ENCODE peak calls at places on chromosomes 5 and 9, in four cellular contexts. Y is transverse colon, P is BE2C, M is hepatocyte. T is an unnamed sample.

GRCh38 chr9:15231788-15232635 is 75.0 kb downstream of the TTC39B start:
- DNase-seq in Y (no peak), P (peak; percentile 39), M (peak; percentile 17), T (no peak)

GRCh38 chr5:157352756-157353340 is 86.9 kb downstream of the CYFIP2 start:
- DNase-seq in Y (no peak), P (no peak), M (no peak), T (no peak)

GRCh38 chr5:110844251-110844650 is 105.4 kb downstream of the SLC25A46 start:
- DNase-seq in Y (no peak), P (no peak), M (no peak), T (no peak)

GRCh38 chr9:131951905-131952304 is 127.8 kb downstream of the MED27 start:
- DNase-seq in Y (no peak), P (peak; percentile 27), M (no peak), T (no peak)

GRCh38 chr5:146753618-146754123 is 124.9 kb downstream of the PPP2R2B start:
- DNase-seq in Y (no peak), P (no peak), M (no peak), T (no peak)

GRCh38 chr5:51383494-51384081 is 340 bp downstream of the ISL1 start:
- DNase-seq in Y (no peak), P (peak; percentile 24), M (no peak), T (no peak)

GRCh38 chr5:154273028-154273617 is 82.6 kb downstream of the GALNT10 start:
- DNase-seq in Y (peak; percentile 52), P (no peak), M (peak; percentile 32), T (no peak)

GRCh38 chr9:108468364-108468763 is 387.4 kb downstream of the ACTL7B start:
- DNase-seq in Y (peak; percentile 38), P (peak; percentile 74), M (no peak), T (no peak)

GRCh38 chr9:14183001-14183400 is 130.9 kb downstream of the NFIB start:
- DNase-seq in Y (no peak), P (no peak), M (no peak), T (no peak)

GRCh38 chr9:126376311-126376902 is 49.8 kb downstream of the MVB12B start:
- DNase-seq in Y (peak; percentile 74), P (no peak), M (peak; percentile 70), T (no peak)

GRCh38 chr5:33793836-33794549 is 97.8 kb downstream of the ADAMTS12 start:
- DNase-seq in Y (no peak), P (no peak), M (no peak), T (no peak)

GRCh38 chr5:32503261-32503660 is 58.7 kb upstream of the ZFR start:
- DNase-seq in Y (no peak), P (no peak), M (no peak), T (no peak)

GRCh38 chr5:65967288-65968066 is 41.1 kb downstream of the ERBIN start:
- DNase-seq in Y (no peak), P (no peak), M (no peak), T (no peak)
- H3K4me1 ChIP-seq in Y (no peaks in the 10 kb centered on the region), P (no peaks in the 10 kb centered on the region), M (peaks cover 4% of the 10 kb centered on the region), T (peaks cover 79% of the 10 kb centered on the region)

GRCh38 chr9:129467739-129468666 is 152.9 kb downstream of the C9orf50 start:
- DNase-seq in Y (no peak), P (no peak), M (no peak), T (no peak)

GRCh38 chr9:129469988-129470316 is 150.9 kb downstream of the C9orf50 start:
- DNase-seq in Y (no peak), P (no peak), M (no peak), T (no peak)

GRCh38 chr9:129471201-129472019 is 149.5 kb downstream of the C9orf50 start:
- DNase-seq in Y (no peak), P (no peak), M (no peak), T (no peak)

GRCh38 chr9:129467004-129467588 is 153.8 kb downstream of the C9orf50 start:
- DNase-seq in Y (no peak), P (no peak), M (no peak), T (no peak)

DNA sequence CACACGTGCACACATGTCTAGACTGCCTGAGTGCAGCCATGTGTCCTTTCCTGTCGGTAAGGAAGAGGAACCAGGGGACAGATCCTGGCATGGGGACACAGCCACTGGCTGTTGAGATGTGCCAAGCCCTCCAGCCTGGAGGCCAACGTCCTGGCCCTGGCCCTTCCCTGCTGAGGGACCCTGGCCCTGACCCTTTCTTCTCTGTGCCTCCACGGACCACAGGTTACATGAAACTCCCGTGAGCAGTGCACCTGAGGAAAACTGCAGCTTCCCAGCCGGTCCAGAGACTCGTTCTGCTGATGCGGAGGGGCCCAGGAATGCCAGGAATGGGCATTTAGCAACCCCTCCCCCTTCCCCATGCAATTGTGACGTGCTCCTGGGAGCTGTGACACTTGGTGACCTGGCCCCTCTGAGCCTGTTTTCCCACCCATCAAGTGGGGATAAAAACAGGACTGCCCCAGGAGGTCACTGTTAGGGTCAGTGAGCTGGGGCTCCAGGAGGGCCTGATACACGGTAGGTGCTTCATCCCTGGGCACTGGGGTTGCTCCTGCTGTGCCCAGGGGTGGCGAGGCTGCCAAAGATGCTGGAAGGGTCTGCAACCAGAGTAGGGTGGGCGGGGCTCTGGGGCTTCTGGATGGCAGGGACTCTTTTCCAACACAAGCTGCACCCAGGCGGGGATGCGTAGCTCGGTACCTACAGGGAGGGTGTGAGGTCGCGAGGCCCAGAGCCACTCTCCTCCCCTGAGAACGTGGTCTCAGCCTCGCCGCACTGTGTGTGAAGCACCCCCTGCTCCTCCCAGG is 151.5 kb downstream of the C9orf50 start:
- DNase-seq in Y (no peak), P (no peak), M (no peak), T (no peak)
- H3K4me1 ChIP-seq in Y (peaks cover 14% of the 10 kb centered on the region), P (peaks cover 17% of the 10 kb centered on the region), M (peaks cover 19% of the 10 kb centered on the region), T (peaks cover 42% of the 10 kb centered on the region)

DNA sequence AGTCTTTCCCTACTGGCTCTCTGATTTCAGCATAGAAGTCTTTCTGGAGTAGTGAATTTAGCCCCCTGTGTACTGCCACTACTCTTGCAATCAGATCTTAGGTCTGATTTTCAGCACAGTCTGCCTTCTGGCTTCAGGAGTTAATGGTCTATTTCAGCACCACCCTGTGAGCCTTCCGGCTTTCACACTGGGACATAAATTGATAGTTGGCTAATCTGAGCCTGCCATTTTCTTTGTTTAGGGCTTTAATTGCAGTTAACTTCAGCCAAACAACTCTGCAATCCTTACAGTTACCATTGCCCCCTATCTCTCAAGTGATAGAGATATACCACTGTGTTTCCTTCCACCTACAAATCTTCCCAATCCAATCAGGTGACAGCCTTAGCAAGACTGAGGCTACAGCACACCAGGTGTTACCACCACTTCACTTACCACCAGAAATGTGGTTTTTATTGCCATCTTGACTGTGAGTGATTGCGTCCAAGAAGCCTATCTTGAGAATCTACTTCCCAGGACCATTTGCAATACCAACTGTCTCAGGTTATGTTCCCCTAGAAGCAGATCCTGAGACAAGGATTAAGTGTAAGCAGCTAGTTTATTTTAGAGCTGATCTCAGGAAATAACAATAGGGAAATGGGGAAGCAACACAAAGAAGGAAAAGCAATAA is 51.9 kb upstream of the NEK6 start:
- DNase-seq in Y (no peak), P (no peak), M (no peak), T (no peak)
- H3K4me1 ChIP-seq in Y (no peaks in the 10 kb centered on the region), P (no peaks in the 10 kb centered on the region), M (no peaks in the 10 kb centered on the region), T (peaks cover 15% of the 10 kb centered on the region)

DNA sequence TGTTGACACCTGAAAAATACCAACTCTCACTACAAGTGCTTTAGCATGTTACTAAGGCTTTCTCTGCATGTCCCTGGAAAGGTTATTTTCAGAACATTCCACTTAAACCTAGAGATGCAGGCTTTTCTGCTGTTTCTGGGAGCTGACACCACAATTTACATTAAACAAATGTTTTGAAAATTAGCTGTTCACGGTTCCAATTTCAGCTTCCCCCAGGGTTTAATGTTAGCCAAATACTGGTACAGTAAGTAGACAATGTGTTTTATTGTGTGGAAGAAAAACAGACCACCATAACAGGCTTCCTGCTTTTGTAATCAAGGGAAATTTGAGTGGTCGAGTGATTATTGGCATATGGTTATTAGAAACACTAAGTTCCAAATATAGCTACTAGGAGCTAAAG is 32.0 kb downstream of the MACROH2A1 start:
- DNase-seq in Y (no peak), P (no peak), M (no peak), T (no peak)
- H3K4me1 ChIP-seq in Y (peaks cover 47% of the 10 kb centered on the region), P (no peaks in the 10 kb centered on the region), M (peaks cover 14% of the 10 kb centered on the region), T (no peaks in the 10 kb centered on the region)

GRCh38 chr9:104923289-104923688 is 4.7 kb downstream of the ABCA1 start:
- DNase-seq in Y (no peak), P (no peak), M (no peak), T (no peak)

GRCh38 chr9:104927912-104928740 is at the start of gene ABCA1:
- DNase-seq in Y (peak; percentile 95), P (peak; percentile 60), M (peak; percentile 95), T (peak; percentile 96)

GRCh38 chr9:104923740-104924139 is 4.2 kb downstream of the ABCA1 start:
- DNase-seq in Y (no peak), P (no peak), M (no peak), T (peak; percentile 86)

GRCh38 chr9:104931256-104931655 is 3.3 kb upstream of the ABCA1 start:
- DNase-seq in Y (no peak), P (no peak), M (no peak), T (no peak)

DNA sequence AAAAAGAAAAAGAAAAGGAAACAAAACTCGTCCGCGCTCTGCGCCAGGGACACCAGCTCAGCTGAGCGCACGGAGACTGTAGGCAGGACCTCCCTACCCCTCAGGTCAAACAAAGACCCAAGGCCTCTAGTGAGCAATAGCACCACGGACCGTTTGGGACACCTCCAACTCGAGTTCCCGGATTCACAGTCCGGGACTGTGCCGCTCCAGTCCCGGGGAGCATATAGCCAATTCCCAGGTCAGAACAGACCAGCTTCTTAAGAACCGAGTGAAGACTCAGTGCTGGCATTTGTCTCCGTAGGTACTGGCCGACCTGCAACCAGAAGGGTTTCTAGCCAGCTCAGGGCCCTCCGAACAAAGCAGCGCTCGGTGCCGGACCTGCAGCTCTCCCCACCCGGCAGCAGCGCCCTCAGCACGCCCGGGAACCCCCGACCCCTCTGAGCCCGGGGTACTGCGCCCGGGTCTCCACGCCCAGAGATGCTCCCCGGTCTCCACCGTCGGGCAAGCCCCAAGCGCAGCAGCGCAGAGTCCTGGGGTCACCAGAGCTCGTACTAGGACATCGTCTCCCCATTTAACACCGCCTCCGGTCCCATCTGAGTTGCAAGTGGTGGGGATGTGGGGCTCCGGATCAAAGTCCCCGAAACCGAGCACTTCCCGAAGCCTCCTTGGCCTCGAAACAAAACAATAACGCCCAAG is 591 bp downstream of the ABCA1 start:
- DNase-seq in Y (peak; percentile 44), P (no peak), M (peak; percentile 58), T (peak; percentile 89)
- H3K4me1 ChIP-seq in Y (peaks cover 23% of the 10 kb centered on the region), P (no peaks in the 10 kb centered on the region), M (peaks cover 14% of the 10 kb centered on the region), T (peaks cover 63% of the 10 kb centered on the region)

DNA sequence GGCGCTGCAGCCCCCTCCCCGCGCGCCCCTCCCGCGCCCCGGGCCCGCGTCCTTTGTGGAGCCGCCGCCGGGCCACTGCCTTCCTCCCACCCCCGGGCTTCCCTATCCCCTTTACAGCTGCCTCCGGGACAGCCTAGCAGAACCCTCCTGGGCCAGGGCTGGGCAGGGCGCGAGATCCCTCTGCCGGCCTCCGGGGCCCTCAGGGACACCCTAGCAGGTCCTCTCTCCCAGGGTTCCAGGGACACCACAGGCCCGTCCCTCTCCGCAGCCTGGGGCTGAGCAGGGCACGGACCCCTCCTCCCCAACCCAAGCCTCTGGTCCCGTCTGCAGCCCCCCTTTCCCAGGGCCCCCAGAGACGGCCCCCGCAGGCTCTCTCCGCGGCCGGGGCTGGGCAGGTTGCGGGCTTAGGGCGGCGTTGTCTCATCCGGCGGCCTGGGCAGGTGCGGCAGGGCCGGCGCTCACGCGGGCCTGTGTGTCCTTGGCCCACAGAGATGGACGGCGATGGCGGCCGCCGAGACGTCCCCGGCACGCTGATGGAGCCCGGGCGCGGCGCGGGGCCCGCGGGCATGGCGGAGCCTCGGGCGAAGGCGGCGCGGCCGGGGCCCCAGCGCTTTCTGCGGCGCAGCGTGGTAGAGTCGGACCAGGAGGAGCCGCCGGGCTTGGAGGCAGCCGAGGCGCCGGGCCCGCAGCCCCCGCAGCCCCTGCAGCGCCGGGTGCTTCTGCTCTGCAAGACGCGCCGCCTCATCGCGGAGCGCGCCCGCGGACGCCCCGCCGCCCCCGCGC is 691 bp downstream of the WNK2 start:
- DNase-seq in Y (peak; percentile 25), P (no peak), M (no peak), T (no peak)
- H3K4me1 ChIP-seq in Y (peaks cover 41% of the 10 kb centered on the region), P (no peaks in the 10 kb centered on the region), M (peaks cover 5% of the 10 kb centered on the region), T (peaks cover 16% of the 10 kb centered on the region)

GRCh38 chr9:137298983-137299521 is 3.0 kb downstream of the NRARP start:
- DNase-seq in Y (peak; percentile 45), P (peak; percentile 16), M (no peak), T (no peak)
- H3K4me1 ChIP-seq in Y (peaks cover 68% of the 10 kb centered on the region), P (peaks cover 10% of the 10 kb centered on the region), M (peaks cover 62% of the 10 kb centered on the region), T (peaks cover 23% of the 10 kb centered on the region)